ENCODE peak calls at places on chromosomes 12 and 14, in ten cellular contexts. One of them, this sample, is unnamed. For H3K27me3, the result is how much of the 10 kb centered on the place peaks cover.

GRCh38 chr14:94009767-94010166 is 12.7 kb downstream of the CCDC197 start:
- DNase-seq in HCT116: no peak
- DNase-seq in H1: no peak
- DNase-seq in K562: no peak
- DNase-seq in HepG2: no peak
- DNase-seq in Panc1: no peak
- DNase-seq in stomach: no peak
- DNase-seq in upper lobe of left lung: no peak
- DNase-seq in sigmoid colon: no peak
- DNase-seq in esophagus muscularis mucosa: no peak
- DNase-seq in this sample: no peak

GRCh38 chr12:88566430-88566829 is 13.8 kb downstream of the KITLG start:
- DNase-seq in esophagus muscularis mucosa: no peak
- DNase-seq in K562: no peak
- DNase-seq in stomach: peak
- DNase-seq in sigmoid colon: no peak
- DNase-seq in HCT116: no peak
- DNase-seq in Panc1: no peak
- DNase-seq in H1: no peak
- DNase-seq in HepG2: peak
- DNase-seq in upper lobe of left lung: no peak
- DNase-seq in this sample: no peak

GRCh38 chr12:123089631-123090353 is 61.1 kb downstream of the PITPNM2 start:
- DNase-seq in Panc1: peak
- DNase-seq in esophagus muscularis mucosa: no peak
- DNase-seq in HCT116: peak
- DNase-seq in upper lobe of left lung: no peak
- DNase-seq in sigmoid colon: no peak
- DNase-seq in stomach: no peak
- DNase-seq in H1: no peak
- DNase-seq in K562: peak
- DNase-seq in HepG2: peak
- DNase-seq in this sample: peak

GRCh38 chr12:112122823-112123690 is 2.3 kb upstream of the TRAFD1 start:
- DNase-seq in H1: no peak
- DNase-seq in K562: peak
- DNase-seq in upper lobe of left lung: no peak
- DNase-seq in HepG2: peak
- DNase-seq in stomach: no peak
- DNase-seq in esophagus muscularis mucosa: no peak
- DNase-seq in HCT116: no peak
- DNase-seq in Panc1: no peak
- DNase-seq in sigmoid colon: no peak
- DNase-seq in this sample: no peak

GRCh38 chr12:6178981-6179761 is 21.0 kb upstream of the CD9 start:
- DNase-seq in Panc1: no peak
- DNase-seq in H1: no peak
- DNase-seq in esophagus muscularis mucosa: no peak
- DNase-seq in HepG2: peak
- DNase-seq in HCT116: no peak
- DNase-seq in stomach: no peak
- DNase-seq in upper lobe of left lung: no peak
- DNase-seq in sigmoid colon: no peak
- DNase-seq in K562: no peak
- DNase-seq in this sample: no peak

GRCh38 chr12:63845726-63846125 is 1.2 kb downstream of the SRGAP1 start:
- DNase-seq in HCT116: no peak
- DNase-seq in stomach: no peak
- DNase-seq in upper lobe of left lung: no peak
- DNase-seq in Panc1: no peak
- DNase-seq in H1: no peak
- DNase-seq in HepG2: peak
- DNase-seq in esophagus muscularis mucosa: no peak
- DNase-seq in sigmoid colon: no peak
- DNase-seq in K562: no peak
- DNase-seq in this sample: no peak

GRCh38 chr12:27539191-27539631 is 15.2 kb downstream of the PPFIBP1 start:
- DNase-seq in upper lobe of left lung: no peak
- DNase-seq in esophagus muscularis mucosa: no peak
- DNase-seq in HCT116: no peak
- DNase-seq in Panc1: no peak
- DNase-seq in H1: no peak
- DNase-seq in K562: no peak
- DNase-seq in HepG2: no peak
- DNase-seq in stomach: no peak
- DNase-seq in sigmoid colon: no peak
- DNase-seq in this sample: no peak

GRCh38 chr14:62943202-62943601 is 102.1 kb downstream of the KCNH5 start:
- DNase-seq in Panc1: no peak
- DNase-seq in upper lobe of left lung: no peak
- DNase-seq in sigmoid colon: no peak
- DNase-seq in HCT116: no peak
- DNase-seq in esophagus muscularis mucosa: no peak
- DNase-seq in stomach: no peak
- DNase-seq in K562: no peak
- DNase-seq in HepG2: no peak
- DNase-seq in H1: no peak
- DNase-seq in this sample: no peak

GRCh38 chr14:57492859-57493258 is 798 bp downstream of the CCDC198 start:
- DNase-seq in stomach: no peak
- DNase-seq in esophagus muscularis mucosa: no peak
- DNase-seq in upper lobe of left lung: no peak
- DNase-seq in sigmoid colon: no peak
- DNase-seq in HepG2: peak
- DNase-seq in HCT116: no peak
- DNase-seq in H1: no peak
- DNase-seq in K562: no peak
- DNase-seq in Panc1: no peak
- DNase-seq in this sample: no peak

GRCh38 chr14:72559227-72559626 is 334.7 kb downstream of the DPF3 start:
- DNase-seq in HepG2: no peak
- DNase-seq in K562: no peak
- DNase-seq in HCT116: no peak
- DNase-seq in esophagus muscularis mucosa: no peak
- DNase-seq in H1: no peak
- DNase-seq in upper lobe of left lung: no peak
- DNase-seq in stomach: no peak
- DNase-seq in sigmoid colon: no peak
- DNase-seq in Panc1: no peak
- DNase-seq in this sample: no peak

GRCh38 chr12:76337583-76337982 is 10.6 kb downstream of the BBS10 start:
- DNase-seq in K562: no peak
- DNase-seq in sigmoid colon: no peak
- DNase-seq in Panc1: no peak
- DNase-seq in H1: no peak
- DNase-seq in HCT116: no peak
- DNase-seq in HepG2: no peak
- DNase-seq in esophagus muscularis mucosa: no peak
- DNase-seq in upper lobe of left lung: no peak
- DNase-seq in stomach: no peak
- DNase-seq in this sample: no peak

GRCh38 chr12:16421806-16422205 is 74.4 kb downstream of the MGST1 start:
- DNase-seq in Panc1: no peak
- DNase-seq in sigmoid colon: no peak
- DNase-seq in esophagus muscularis mucosa: no peak
- DNase-seq in H1: no peak
- DNase-seq in stomach: no peak
- DNase-seq in upper lobe of left lung: no peak
- DNase-seq in HepG2: no peak
- DNase-seq in HCT116: no peak
- DNase-seq in K562: no peak
- DNase-seq in this sample: no peak

GRCh38 chr14:61609143-61609851 is 86.0 kb upstream of the HIF1A start:
- DNase-seq in H1: no peak
- DNase-seq in K562: no peak
- DNase-seq in esophagus muscularis mucosa: no peak
- DNase-seq in stomach: no peak
- DNase-seq in HCT116: no peak
- DNase-seq in Panc1: no peak
- DNase-seq in upper lobe of left lung: peak
- DNase-seq in sigmoid colon: no peak
- DNase-seq in HepG2: peak
- DNase-seq in this sample: no peak

GRCh38 chr14:22532345-22533056 is 56.5 kb downstream of the DAD1 start:
- DNase-seq in stomach: no peak
- DNase-seq in K562: no peak
- DNase-seq in HepG2: no peak
- DNase-seq in sigmoid colon: no peak
- DNase-seq in H1: no peak
- DNase-seq in Panc1: no peak
- DNase-seq in esophagus muscularis mucosa: no peak
- DNase-seq in HCT116: no peak
- DNase-seq in upper lobe of left lung: no peak
- DNase-seq in this sample: no peak

GRCh38 chr12:56221233-56221756 is 427 bp downstream of the RNF41 start:
- DNase-seq in esophagus muscularis mucosa: no peak
- DNase-seq in sigmoid colon: peak
- DNase-seq in H1: peak
- DNase-seq in stomach: peak
- DNase-seq in HCT116: no peak
- DNase-seq in HepG2: no peak
- DNase-seq in Panc1: no peak
- DNase-seq in upper lobe of left lung: peak
- DNase-seq in K562: peak
- DNase-seq in this sample: no peak

GRCh38 chr12:6233121-6233971 is 33.1 kb downstream of the CD9 start:
- DNase-seq in sigmoid colon: no peak
- DNase-seq in HCT116: no peak
- DNase-seq in esophagus muscularis mucosa: no peak
- DNase-seq in K562: no peak
- DNase-seq in Panc1: no peak
- DNase-seq in HepG2: no peak
- DNase-seq in H1: no peak
- DNase-seq in stomach: no peak
- DNase-seq in upper lobe of left lung: no peak
- DNase-seq in this sample: peak

GRCh38 chr12:5907812-5908211 is 37.2 kb downstream of the ANO2 start:
- DNase-seq in K562: no peak
- DNase-seq in Panc1: no peak
- DNase-seq in esophagus muscularis mucosa: peak
- DNase-seq in H1: no peak
- DNase-seq in sigmoid colon: no peak
- DNase-seq in HCT116: no peak
- DNase-seq in HepG2: no peak
- DNase-seq in upper lobe of left lung: no peak
- DNase-seq in stomach: no peak
- DNase-seq in this sample: no peak

GRCh38 chr12:7750350-7750749 is 3.2 kb upstream of the CLEC4C start:
- DNase-seq in H1: no peak
- DNase-seq in stomach: no peak
- DNase-seq in upper lobe of left lung: no peak
- DNase-seq in esophagus muscularis mucosa: no peak
- DNase-seq in HCT116: no peak
- DNase-seq in Panc1: no peak
- DNase-seq in K562: no peak
- DNase-seq in HepG2: no peak
- DNase-seq in sigmoid colon: no peak
- DNase-seq in this sample: no peak

GRCh38 chr14:23177181-23177580 is 6.3 kb downstream of the SLC7A8 start:
- DNase-seq in sigmoid colon: no peak
- DNase-seq in K562: no peak
- DNase-seq in HCT116: no peak
- DNase-seq in Panc1: no peak
- DNase-seq in stomach: peak
- DNase-seq in H1: no peak
- DNase-seq in esophagus muscularis mucosa: no peak
- DNase-seq in HepG2: no peak
- DNase-seq in upper lobe of left lung: no peak
- DNase-seq in this sample: no peak

GRCh38 chr12:130433834-130434233 is 96.1 kb downstream of the PIWIL1 start:
- DNase-seq in H1: no peak
- DNase-seq in sigmoid colon: peak
- DNase-seq in stomach: no peak
- DNase-seq in K562: no peak
- DNase-seq in upper lobe of left lung: no peak
- DNase-seq in esophagus muscularis mucosa: no peak
- DNase-seq in HCT116: no peak
- DNase-seq in HepG2: no peak
- DNase-seq in Panc1: no peak
- DNase-seq in this sample: no peak

GRCh38 chr12:5511256-5511643 is 79.3 kb downstream of the NTF3 start:
- DNase-seq in sigmoid colon: no peak
- DNase-seq in K562: no peak
- DNase-seq in HepG2: no peak
- DNase-seq in H1: no peak
- DNase-seq in upper lobe of left lung: no peak
- DNase-seq in stomach: no peak
- DNase-seq in Panc1: no peak
- DNase-seq in esophagus muscularis mucosa: no peak
- DNase-seq in HCT116: no peak
- DNase-seq in this sample: no peak

GRCh38 chr14:52349731-52350130 is 35.6 kb downstream of the PTGER2 start:
- DNase-seq in Panc1: no peak
- DNase-seq in HCT116: no peak
- DNase-seq in esophagus muscularis mucosa: no peak
- DNase-seq in stomach: no peak
- DNase-seq in K562: no peak
- DNase-seq in sigmoid colon: no peak
- DNase-seq in upper lobe of left lung: no peak
- DNase-seq in H1: no peak
- DNase-seq in HepG2: no peak
- DNase-seq in this sample: no peak
- H3K27me3 ChIP-seq in Panc1: under half
- H3K27me3 ChIP-seq in HCT116: under half
- H3K27me3 ChIP-seq in esophagus muscularis mucosa: under half
- H3K27me3 ChIP-seq in stomach: under half
- H3K27me3 ChIP-seq in K562: under half
- H3K27me3 ChIP-seq in sigmoid colon: under half
- H3K27me3 ChIP-seq in upper lobe of left lung: under half
- H3K27me3 ChIP-seq in H1: under half
- H3K27me3 ChIP-seq in HepG2: under half
- H3K27me3 ChIP-seq in this sample: under half

GRCh38 chr12:13177373-13177772 is 19.2 kb upstream of the EMP1 start:
- DNase-seq in esophagus muscularis mucosa: peak
- DNase-seq in upper lobe of left lung: no peak
- DNase-seq in HepG2: no peak
- DNase-seq in sigmoid colon: no peak
- DNase-seq in Panc1: no peak
- DNase-seq in HCT116: no peak
- DNase-seq in K562: no peak
- DNase-seq in stomach: no peak
- DNase-seq in H1: peak
- DNase-seq in this sample: no peak
- H3K27ac ChIP-seq in esophagus muscularis mucosa: no peak
- H3K27ac ChIP-seq in upper lobe of left lung: no peak
- H3K27ac ChIP-seq in HepG2: no peak
- H3K27ac ChIP-seq in sigmoid colon: no peak
- H3K27ac ChIP-seq in Panc1: no peak
- H3K27ac ChIP-seq in HCT116: no peak
- H3K27ac ChIP-seq in K562: no peak
- H3K27ac ChIP-seq in stomach: no peak
- H3K27ac ChIP-seq in H1: no peak
- H3K27ac ChIP-seq in this sample: no peak

GRCh38 chr12:14892726-14893442 is 7.2 kb upstream of the MGP start:
- DNase-seq in esophagus muscularis mucosa: no peak
- DNase-seq in stomach: no peak
- DNase-seq in Panc1: no peak
- DNase-seq in H1: no peak
- DNase-seq in sigmoid colon: peak
- DNase-seq in HCT116: no peak
- DNase-seq in upper lobe of left lung: no peak
- DNase-seq in HepG2: peak
- DNase-seq in K562: peak
- DNase-seq in this sample: no peak
- TF ChIP-seq POLR2AphosphoS5 in esophagus muscularis mucosa: peak
- TF ChIP-seq POLR2AphosphoS5 in stomach: peak
- TF ChIP-seq POLR2AphosphoS5 in Panc1: no peak
- TF ChIP-seq POLR2AphosphoS5 in H1: no peak
- TF ChIP-seq POLR2AphosphoS5 in sigmoid colon: peak
- TF ChIP-seq POLR2AphosphoS5 in HCT116: no peak
- TF ChIP-seq POLR2AphosphoS5 in upper lobe of left lung: no peak
- TF ChIP-seq POLR2AphosphoS5 in HepG2: no peak
- TF ChIP-seq POLR2AphosphoS5 in K562: no peak
- TF ChIP-seq POLR2AphosphoS5 in this sample: no peak

GRCh38 chr12:38555620-38556596 is 239.3 kb downstream of the ALG10B start:
- DNase-seq in stomach: no peak
- DNase-seq in HepG2: no peak
- DNase-seq in H1: no peak
- DNase-seq in Panc1: no peak
- DNase-seq in upper lobe of left lung: no peak
- DNase-seq in sigmoid colon: no peak
- DNase-seq in esophagus muscularis mucosa: no peak
- DNase-seq in K562: no peak
- DNase-seq in HCT116: no peak
- DNase-seq in this sample: no peak
- H3K27me3 ChIP-seq in stomach: under half
- H3K27me3 ChIP-seq in HepG2: under half
- H3K27me3 ChIP-seq in H1: under half
- H3K27me3 ChIP-seq in Panc1: under half
- H3K27me3 ChIP-seq in upper lobe of left lung: under half
- H3K27me3 ChIP-seq in sigmoid colon: under half
- H3K27me3 ChIP-seq in esophagus muscularis mucosa: under half
- H3K27me3 ChIP-seq in K562: under half
- H3K27me3 ChIP-seq in HCT116: under half
- H3K27me3 ChIP-seq in this sample: under half

This sample was measured in HL-60.